ENCODE peak calls at places on chromosomes 16 and 17, in six cellular contexts. One of them, this sample, is unnamed. For H3K36me3, the result is how much of the 10 kb centered on the place peaks cover.

GRCh38 chr17:33447090-33447489 is 154.0 kb upstream of the ASIC2 start:
- DNase-seq in OCI-LY7: no peak
- DNase-seq in tibial artery: no peak
- DNase-seq in mesenchymal stem cell: no peak
- DNase-seq in uterus: no peak
- DNase-seq in colonic mucosa: no peak
- DNase-seq in this sample: no peak

GRCh38 chr17:54945671-54946070 is 22.8 kb downstream of the COX11 start:
- DNase-seq in mesenchymal stem cell: no peak
- DNase-seq in uterus: no peak
- DNase-seq in tibial artery: no peak
- DNase-seq in colonic mucosa: no peak
- DNase-seq in OCI-LY7: no peak
- DNase-seq in this sample: no peak

GRCh38 chr16:18983565-18984424 is at the start of gene TMC7:
- DNase-seq in tibial artery: peak
- DNase-seq in uterus: peak
- DNase-seq in colonic mucosa: peak
- DNase-seq in OCI-LY7: no peak
- DNase-seq in mesenchymal stem cell: peak
- DNase-seq in this sample: no peak

GRCh38 chr16:30473231-30474061 is 904 bp downstream of the ITGAL start:
- DNase-seq in mesenchymal stem cell: no peak
- DNase-seq in uterus: no peak
- DNase-seq in colonic mucosa: no peak
- DNase-seq in tibial artery: no peak
- DNase-seq in OCI-LY7: no peak
- DNase-seq in this sample: no peak

GRCh38 chr17:67829331-67829730 is 4.0 kb downstream of the BPTF start:
- DNase-seq in tibial artery: no peak
- DNase-seq in uterus: no peak
- DNase-seq in colonic mucosa: no peak
- DNase-seq in OCI-LY7: peak
- DNase-seq in mesenchymal stem cell: no peak
- DNase-seq in this sample: peak

GRCh38 chr16:73054732-73055481 is 7.0 kb upstream of the ZFHX3 start:
- DNase-seq in mesenchymal stem cell: peak
- DNase-seq in colonic mucosa: no peak
- DNase-seq in uterus: no peak
- DNase-seq in tibial artery: no peak
- DNase-seq in OCI-LY7: peak
- DNase-seq in this sample: no peak

GRCh38 chr17:50903604-50904521 is 37.7 kb upstream of the TOB1 start:
- DNase-seq in OCI-LY7: peak
- DNase-seq in tibial artery: no peak
- DNase-seq in uterus: no peak
- DNase-seq in mesenchymal stem cell: peak
- DNase-seq in colonic mucosa: no peak
- DNase-seq in this sample: peak

GRCh38 chr17:75877752-75878173 is 618 bp downstream of the TRIM47 start:
- DNase-seq in OCI-LY7: peak
- DNase-seq in mesenchymal stem cell: peak
- DNase-seq in uterus: peak
- DNase-seq in tibial artery: peak
- DNase-seq in colonic mucosa: peak
- DNase-seq in this sample: peak

GRCh38 chr17:18974407-18975149 is 22.6 kb downstream of the SLC5A10 start:
- DNase-seq in tibial artery: no peak
- DNase-seq in OCI-LY7: no peak
- DNase-seq in colonic mucosa: no peak
- DNase-seq in uterus: no peak
- DNase-seq in mesenchymal stem cell: no peak
- DNase-seq in this sample: no peak

GRCh38 chr17:74635418-74635817 is 11.9 kb upstream of the CD300E start:
- DNase-seq in colonic mucosa: no peak
- DNase-seq in mesenchymal stem cell: no peak
- DNase-seq in tibial artery: no peak
- DNase-seq in OCI-LY7: no peak
- DNase-seq in uterus: no peak
- DNase-seq in this sample: no peak

GRCh38 chr17:44878627-44879221 is 20.5 kb downstream of the EFTUD2 start:
- DNase-seq in mesenchymal stem cell: peak
- DNase-seq in OCI-LY7: peak
- DNase-seq in uterus: peak
- DNase-seq in colonic mucosa: peak
- DNase-seq in tibial artery: no peak
- DNase-seq in this sample: no peak

GRCh38 chr16:69886726-69887125 is 64.4 kb upstream of the CLEC18A start:
- DNase-seq in uterus: no peak
- DNase-seq in colonic mucosa: no peak
- DNase-seq in mesenchymal stem cell: no peak
- DNase-seq in tibial artery: no peak
- DNase-seq in OCI-LY7: no peak
- DNase-seq in this sample: no peak

GRCh38 chr17:3695129-3695722 is 729 bp downstream of the P2RX5 start:
- DNase-seq in uterus: no peak
- DNase-seq in OCI-LY7: peak
- DNase-seq in tibial artery: no peak
- DNase-seq in colonic mucosa: no peak
- DNase-seq in mesenchymal stem cell: no peak
- DNase-seq in this sample: no peak

GRCh38 chr17:13182450-13182849 is 164.6 kb upstream of the ELAC2 start:
- DNase-seq in colonic mucosa: peak
- DNase-seq in mesenchymal stem cell: no peak
- DNase-seq in uterus: no peak
- DNase-seq in OCI-LY7: no peak
- DNase-seq in tibial artery: no peak
- DNase-seq in this sample: no peak

GRCh38 chr17:49519781-49520180 is 24.7 kb downstream of the NGFR start:
- DNase-seq in uterus: no peak
- DNase-seq in mesenchymal stem cell: no peak
- DNase-seq in OCI-LY7: no peak
- DNase-seq in colonic mucosa: no peak
- DNase-seq in tibial artery: no peak
- DNase-seq in this sample: no peak

GRCh38 chr17:12686486-12686885 is 20.8 kb downstream of the MYOCD start:
- DNase-seq in uterus: no peak
- DNase-seq in colonic mucosa: no peak
- DNase-seq in tibial artery: no peak
- DNase-seq in mesenchymal stem cell: no peak
- DNase-seq in OCI-LY7: no peak
- DNase-seq in this sample: no peak

GRCh38 chr17:39277110-39277509 is 51.4 kb upstream of the STAC2 start:
- DNase-seq in tibial artery: no peak
- DNase-seq in colonic mucosa: no peak
- DNase-seq in uterus: no peak
- DNase-seq in OCI-LY7: peak
- DNase-seq in mesenchymal stem cell: no peak
- DNase-seq in this sample: no peak

GRCh38 chr17:58391302-58391984 is 25.9 kb downstream of the RNF43 start:
- DNase-seq in uterus: peak
- DNase-seq in colonic mucosa: peak
- DNase-seq in OCI-LY7: no peak
- DNase-seq in tibial artery: no peak
- DNase-seq in mesenchymal stem cell: no peak
- DNase-seq in this sample: no peak

GRCh38 chr17:1562178-1562643 is 381 bp downstream of the PITPNA start:
- DNase-seq in tibial artery: no peak
- DNase-seq in colonic mucosa: peak
- DNase-seq in uterus: peak
- DNase-seq in mesenchymal stem cell: peak
- DNase-seq in OCI-LY7: no peak
- DNase-seq in this sample: no peak

GRCh38 chr17:57940653-57941329 is 14.4 kb downstream of the CUEDC1 start:
- DNase-seq in uterus: peak
- DNase-seq in mesenchymal stem cell: no peak
- DNase-seq in colonic mucosa: no peak
- DNase-seq in tibial artery: no peak
- DNase-seq in OCI-LY7: peak
- DNase-seq in this sample: no peak

GRCh38 chr16:12651765-12652531 is 151.7 kb downstream of the CPPED1 start:
- DNase-seq in mesenchymal stem cell: no peak
- DNase-seq in uterus: no peak
- DNase-seq in colonic mucosa: no peak
- DNase-seq in OCI-LY7: no peak
- DNase-seq in tibial artery: no peak
- DNase-seq in this sample: no peak

GRCh38 chr17:61251939-61252865 is 147.4 kb upstream of the TBX2 start:
- DNase-seq in OCI-LY7: no peak
- DNase-seq in tibial artery: peak
- DNase-seq in uterus: peak
- DNase-seq in colonic mucosa: peak
- DNase-seq in mesenchymal stem cell: peak
- DNase-seq in this sample: no peak

GRCh38 chr16:6035161-6035560 is 937.6 kb upstream of the EEF2KMT start:
- DNase-seq in OCI-LY7: no peak
- DNase-seq in mesenchymal stem cell: no peak
- DNase-seq in uterus: no peak
- DNase-seq in tibial artery: no peak
- DNase-seq in colonic mucosa: no peak
- DNase-seq in this sample: no peak

GRCh38 chr16:59593256-59593655 is 859.1 kb upstream of the GOT2 start:
- DNase-seq in uterus: no peak
- DNase-seq in tibial artery: no peak
- DNase-seq in mesenchymal stem cell: peak
- DNase-seq in OCI-LY7: no peak
- DNase-seq in colonic mucosa: no peak
- DNase-seq in this sample: no peak

GRCh38 chr17:65886240-65886639 is 305.7 kb downstream of the CEP112 start:
- DNase-seq in colonic mucosa: no peak
- DNase-seq in OCI-LY7: no peak
- DNase-seq in tibial artery: no peak
- DNase-seq in uterus: no peak
- DNase-seq in mesenchymal stem cell: no peak
- DNase-seq in this sample: no peak

GRCh38 chr17:28244446-28244845 is 74.6 kb upstream of the TMEM97 start:
- DNase-seq in colonic mucosa: no peak
- DNase-seq in uterus: no peak
- DNase-seq in tibial artery: no peak
- DNase-seq in OCI-LY7: no peak
- DNase-seq in mesenchymal stem cell: no peak
- DNase-seq in this sample: no peak

GRCh38 chr16:29812754-29813643 is 1.0 kb downstream of the PRRT2 start:
- DNase-seq in uterus: no peak
- DNase-seq in mesenchymal stem cell: no peak
- DNase-seq in OCI-LY7: no peak
- DNase-seq in tibial artery: no peak
- DNase-seq in colonic mucosa: no peak
- DNase-seq in this sample: no peak

GRCh38 chr16:3673676-3674377 is 19.3 kb downstream of the DNASE1 start:
- DNase-seq in uterus: no peak
- DNase-seq in colonic mucosa: no peak
- DNase-seq in tibial artery: no peak
- DNase-seq in OCI-LY7: no peak
- DNase-seq in mesenchymal stem cell: no peak
- DNase-seq in this sample: no peak

GRCh38 chr17:76198702-76199101 is 41.6 kb downstream of the RNF157 start:
- DNase-seq in OCI-LY7: no peak
- DNase-seq in mesenchymal stem cell: no peak
- DNase-seq in uterus: no peak
- DNase-seq in tibial artery: no peak
- DNase-seq in colonic mucosa: no peak
- DNase-seq in this sample: no peak

GRCh38 chr16:46586011-46586577 is 35.1 kb downstream of the SHCBP1 start:
- DNase-seq in colonic mucosa: no peak
- DNase-seq in OCI-LY7: no peak
- DNase-seq in mesenchymal stem cell: no peak
- DNase-seq in uterus: no peak
- DNase-seq in tibial artery: no peak
- DNase-seq in this sample: no peak

GRCh38 chr16:69064164-69064563 is 41.3 kb upstream of the HAS3 start:
- DNase-seq in uterus: no peak
- DNase-seq in colonic mucosa: no peak
- DNase-seq in OCI-LY7: no peak
- DNase-seq in mesenchymal stem cell: no peak
- DNase-seq in tibial artery: no peak
- DNase-seq in this sample: no peak

GRCh38 chr17:64245218-64246145 is 17.6 kb downstream of the TEX2 start:
- DNase-seq in mesenchymal stem cell: no peak
- DNase-seq in tibial artery: no peak
- DNase-seq in uterus: no peak
- DNase-seq in colonic mucosa: no peak
- DNase-seq in OCI-LY7: no peak
- DNase-seq in this sample: no peak

GRCh38 chr17:76641501-76641900 is 2.1 kb downstream of the ST6GALNAC1 start:
- DNase-seq in uterus: no peak
- DNase-seq in colonic mucosa: peak
- DNase-seq in mesenchymal stem cell: no peak
- DNase-seq in tibial artery: no peak
- DNase-seq in OCI-LY7: no peak
- DNase-seq in this sample: no peak

DNA sequence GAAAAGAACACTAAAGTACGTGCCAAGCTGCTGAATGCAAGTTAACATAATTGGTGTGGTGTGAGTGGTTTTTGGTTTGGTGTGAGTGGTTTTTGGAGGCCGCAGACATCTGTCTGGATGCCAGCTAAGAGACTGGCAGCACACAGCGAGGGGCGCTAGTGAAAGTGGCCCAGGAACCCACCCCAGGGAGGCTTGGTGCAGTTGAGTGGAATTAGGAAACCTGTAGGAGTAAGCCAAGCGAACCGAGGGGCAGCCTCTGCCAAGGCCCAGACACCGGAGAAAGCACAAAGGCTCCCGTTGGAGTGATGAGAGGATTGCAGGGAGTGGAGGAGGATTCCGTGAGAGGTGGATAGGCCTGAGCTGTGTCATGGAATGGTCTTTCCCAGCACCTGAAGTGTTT is 24.6 kb upstream of the SLC5A11 start:
- DNase-seq in colonic mucosa: no peak
- DNase-seq in tibial artery: no peak
- DNase-seq in uterus: no peak
- DNase-seq in mesenchymal stem cell: no peak
- DNase-seq in OCI-LY7: no peak
- DNase-seq in this sample: no peak
- H3K27ac ChIP-seq in colonic mucosa: no peak
- H3K27ac ChIP-seq in tibial artery: no peak
- H3K27ac ChIP-seq in uterus: no peak
- H3K27ac ChIP-seq in mesenchymal stem cell: no peak
- H3K27ac ChIP-seq in OCI-LY7: no peak
- H3K27ac ChIP-seq in this sample: no peak

GRCh38 chr17:6492892-6493674 is 48.8 kb downstream of the PIMREG start:
- DNase-seq in tibial artery: no peak
- DNase-seq in uterus: peak
- DNase-seq in OCI-LY7: peak
- DNase-seq in colonic mucosa: no peak
- DNase-seq in mesenchymal stem cell: no peak
- DNase-seq in this sample: no peak
- H3K4me3 ChIP-seq in tibial artery: no peak
- H3K4me3 ChIP-seq in uterus: no peak
- H3K4me3 ChIP-seq in OCI-LY7: peak
- H3K4me3 ChIP-seq in colonic mucosa: no peak
- H3K4me3 ChIP-seq in mesenchymal stem cell: no peak
- H3K4me3 ChIP-seq in this sample: no peak

GRCh38 chr16:53234836-53235235 is 180.0 kb downstream of the CHD9 start:
- DNase-seq in uterus: no peak
- DNase-seq in tibial artery: no peak
- DNase-seq in OCI-LY7: no peak
- DNase-seq in mesenchymal stem cell: no peak
- DNase-seq in colonic mucosa: no peak
- DNase-seq in this sample: no peak
- H3K36me3 ChIP-seq in uterus: under half
- H3K36me3 ChIP-seq in tibial artery: half or more
- H3K36me3 ChIP-seq in OCI-LY7: half or more
- H3K36me3 ChIP-seq in mesenchymal stem cell: half or more
- H3K36me3 ChIP-seq in colonic mucosa: under half
- H3K36me3 ChIP-seq in this sample: under half

GRCh38 chr17:63029520-63029919 is 63.5 kb downstream of the TANC2 start:
- DNase-seq in OCI-LY7: no peak
- DNase-seq in colonic mucosa: no peak
- DNase-seq in tibial artery: no peak
- DNase-seq in uterus: no peak
- DNase-seq in mesenchymal stem cell: peak
- DNase-seq in this sample: no peak
- H3K27ac ChIP-seq in OCI-LY7: no peak
- H3K27ac ChIP-seq in colonic mucosa: no peak
- H3K27ac ChIP-seq in tibial artery: no peak
- H3K27ac ChIP-seq in uterus: no peak
- H3K27ac ChIP-seq in mesenchymal stem cell: peak
- H3K27ac ChIP-seq in this sample: no peak

This sample was measured in CD4-positive, alpha-beta memory T cell.